ENCODE peak calls at places on chromosomes 11 and 22, in seven cellular contexts. W, H, Z, T, S, E and X are unnamed samples.

GRCh38 chr11:72773696-72774095 is 20.2 kb downstream of the STARD10 start:
- DNase-seq in Z (no peak), H (no peak), W (peak), E (no peak), T (no peak), S (no peak), X (no peak)

GRCh38 chr11:108242422-108242821 is 19.6 kb downstream of the ATM start:
- DNase-seq in W (no peak), Z (no peak), E (no peak), S (no peak), H (no peak), T (no peak), X (no peak)

GRCh38 chr11:107916671-107917241 is 11.5 kb upstream of the RAB39A start:
- DNase-seq in Z (no peak), S (no peak), H (peak), T (peak), E (no peak), W (peak), X (no peak)

GRCh38 chr11:110812334-110812733 is 100.1 kb upstream of the ARHGAP20 start:
- DNase-seq in T (no peak), W (no peak), S (no peak), E (no peak), Z (no peak), H (no peak), X (no peak)

GRCh38 chr11:19978668-19979518 is 181.4 kb downstream of the DBX1 start:
- DNase-seq in S (peak), Z (peak), T (no peak), W (peak), H (peak), E (no peak), X (peak)

GRCh38 chr22:50498322-50498861 is 9.1 kb downstream of the LMF2 start:
- DNase-seq in Z (no peak), W (peak), S (peak), H (peak), T (peak), E (no peak), X (no peak)

GRCh38 chr11:59756845-59757244 is 1.7 kb downstream of the STX3 start:
- DNase-seq in W (peak), Z (peak), H (peak), S (peak), T (no peak), E (no peak), X (no peak)

GRCh38 chr11:120248551-120249278 is 8.8 kb downstream of the POU2F3 start:
- DNase-seq in T (no peak), Z (no peak), S (peak), E (no peak), W (peak), H (peak), X (peak)

GRCh38 chr11:60763692-60764369 is 7.2 kb downstream of the MS4A15 start:
- DNase-seq in Z (no peak), S (no peak), E (no peak), T (no peak), H (no peak), W (no peak), X (no peak)

GRCh38 chr11:32555885-32556284 is 27.7 kb upstream of the EIF3M start:
- DNase-seq in S (no peak), Z (no peak), E (no peak), H (no peak), W (no peak), T (no peak), X (no peak)

GRCh38 chr11:93197383-93198220 is at the start of gene SLC36A4:
- DNase-seq in E (peak), Z (peak), T (peak), H (peak), S (peak), W (peak), X (peak)

GRCh38 chr11:128621491-128622136 is 34.3 kb upstream of the ETS1 start:
- DNase-seq in Z (no peak), H (peak), W (peak), E (peak), S (peak), T (no peak), X (peak)

GRCh38 chr11:6992026-6992425 is 28.1 kb downstream of the ZNF214 start:
- DNase-seq in E (no peak), T (no peak), W (peak), S (peak), H (no peak), Z (no peak), X (no peak)

GRCh38 chr11:65777241-65777640 is 3.5 kb downstream of the AP5B1 start:
- DNase-seq in E (no peak), W (no peak), T (no peak), Z (no peak), S (no peak), H (no peak), X (no peak)

GRCh38 chr11:96715208-96715607 is 325.4 kb downstream of the JRKL start:
- DNase-seq in E (no peak), Z (no peak), H (no peak), W (peak), S (peak), T (no peak), X (no peak)

GRCh38 chr11:124079631-124080318 is 35.5 kb upstream of the VWA5A start:
- DNase-seq in H (no peak), S (no peak), T (no peak), W (no peak), E (no peak), Z (no peak), X (no peak)

GRCh38 chr11:90448280-90448679 is 225.4 kb upstream of the CHORDC1 start:
- DNase-seq in H (no peak), E (no peak), W (no peak), S (no peak), Z (no peak), T (no peak), X (no peak)

GRCh38 chr11:134478176-134478575 is 66.1 kb upstream of the B3GAT1 start:
- DNase-seq in E (no peak), Z (no peak), T (no peak), H (no peak), W (no peak), S (no peak), X (no peak)

GRCh38 chr22:42425337-42425988 is 6.7 kb downstream of the NFAM1 start:
- DNase-seq in H (no peak), S (peak), Z (no peak), E (no peak), W (no peak), T (no peak), X (no peak)

GRCh38 chr22:35021166-35021565 is 44.8 kb upstream of the ISX start:
- DNase-seq in S (no peak), W (no peak), H (no peak), T (no peak), Z (no peak), E (no peak), X (no peak)

GRCh38 chr11:60899021-60899936 is 7.1 kb downstream of the PRPF19 start:
- DNase-seq in Z (no peak), T (peak), E (no peak), S (peak), W (peak), H (peak), X (no peak)

GRCh38 chr11:88131764-88132470 is 43.3 kb downstream of the RAB38 start:
- DNase-seq in Z (no peak), H (no peak), W (peak), S (no peak), E (no peak), T (no peak), X (no peak)

GRCh38 chr11:88357323-88358039 is 19.9 kb upstream of the CTSC start:
- DNase-seq in E (no peak), T (no peak), S (peak), Z (no peak), W (peak), H (peak), X (peak)

GRCh38 chr11:76665921-76666351 is 4.6 kb downstream of the LRRC32 start:
- DNase-seq in S (no peak), E (no peak), Z (peak), W (no peak), T (no peak), H (no peak), X (no peak)

GRCh38 chr11:64268687-64269379 is 15.6 kb downstream of the BAD start:
- DNase-seq in Z (peak), T (no peak), W (peak), S (peak), H (peak), E (peak), X (no peak)

GRCh38 chr11:100525635-100526034 is 161.5 kb upstream of the ARHGAP42 start:
- DNase-seq in Z (no peak), W (no peak), S (peak), H (peak), T (no peak), E (no peak), X (no peak)

GRCh38 chr11:79314906-79315689 is 125.7 kb downstream of the TENM4 start:
- DNase-seq in H (peak), S (peak), T (peak), E (no peak), Z (no peak), W (peak), X (no peak)

GRCh38 chr22:23218867-23219251 is 38.5 kb downstream of the BCR start:
- DNase-seq in S (no peak), T (peak), E (no peak), Z (peak), H (peak), W (no peak), X (no peak)

GRCh38 chr22:35313311-35314121 is 13.8 kb downstream of the TOM1 start:
- DNase-seq in H (no peak), Z (peak), S (peak), W (peak), T (no peak), E (peak), X (peak)

GRCh38 chr22:35684732-35685131 is 32.9 kb upstream of the APOL5 start:
- DNase-seq in W (no peak), H (no peak), S (no peak), E (no peak), T (no peak), Z (no peak), X (no peak)

GRCh38 chr11:74730601-74731260 is 495 bp downstream of the CHRDL2 start:
- DNase-seq in T (no peak), W (no peak), S (no peak), E (no peak), Z (peak), H (no peak), X (no peak)
- H3K4me3 ChIP-seq in T (no peak), W (no peak), S (no peak), E (peak), Z (no peak), H (no peak), X (peak)

GRCh38 chr11:533049-533585 is 2.3 kb downstream of the HRAS start:
- DNase-seq in Z (no peak), H (no peak), E (no peak), T (no peak), S (no peak), W (no peak), X (no peak)

GRCh38 chr11:534592-535518 is 521 bp downstream of the HRAS start:
- DNase-seq in E (no peak), S (peak), T (peak), H (peak), W (no peak), Z (peak), X (no peak)

GRCh38 chr11:534197-534591 is 1.2 kb downstream of the HRAS start:
- DNase-seq in S (no peak), Z (peak), W (no peak), T (no peak), H (no peak), E (no peak), X (no peak)

GRCh38 chr11:532512-533048 is 2.8 kb downstream of the HRAS start:
- DNase-seq in E (no peak), Z (no peak), T (no peak), W (no peak), S (no peak), H (no peak), X (no peak)

GRCh38 chr11:533586-534196 is 1.7 kb downstream of the HRAS start:
- DNase-seq in Z (peak), H (no peak), S (no peak), E (no peak), T (no peak), W (no peak), X (no peak)
- H3K4me3 ChIP-seq in Z (peak), H (no peak), S (peak), E (peak), T (no peak), W (no peak), X (peak)

GRCh38 chr11:75428989-75429640 is 3.9 kb downstream of the KLHL35 start:
- DNase-seq in Z (no peak), H (no peak), T (no peak), W (no peak), S (no peak), E (peak), X (no peak)
- H3K4me3 ChIP-seq in Z (no peak), H (peak), T (no peak), W (no peak), S (no peak), E (peak), X (no peak)

GRCh38 chr11:50174189-50174588 is 141.5 kb downstream of the OR4C45 start:
- DNase-seq in H (no peak), S (peak), W (peak), T (no peak), Z (no peak), E (no peak), X (peak)
- H3K4me3 ChIP-seq in H (no peak), S (no peak), W (no peak), T (no peak), Z (no peak), E (no peak), X (no peak)

GRCh38 chr22:39242809-39243442 is 1.9 kb downstream of the PDGFB start:
- DNase-seq in T (no peak), E (no peak), W (no peak), H (no peak), S (no peak), Z (no peak), X (no peak)

GRCh38 chr22:39239561-39240423 is 5.0 kb downstream of the PDGFB start:
- DNase-seq in T (no peak), W (no peak), S (peak), H (no peak), E (peak), Z (peak), X (no peak)

GRCh38 chr22:39242389-39242808 is 2.4 kb downstream of the PDGFB start:
- DNase-seq in H (no peak), W (no peak), E (no peak), Z (no peak), S (no peak), T (no peak), X (no peak)

GRCh38 chr22:39241632-39242388 is 3.0 kb downstream of the PDGFB start:
- DNase-seq in S (no peak), Z (no peak), W (no peak), T (no peak), H (no peak), E (no peak), X (no peak)

DNA sequence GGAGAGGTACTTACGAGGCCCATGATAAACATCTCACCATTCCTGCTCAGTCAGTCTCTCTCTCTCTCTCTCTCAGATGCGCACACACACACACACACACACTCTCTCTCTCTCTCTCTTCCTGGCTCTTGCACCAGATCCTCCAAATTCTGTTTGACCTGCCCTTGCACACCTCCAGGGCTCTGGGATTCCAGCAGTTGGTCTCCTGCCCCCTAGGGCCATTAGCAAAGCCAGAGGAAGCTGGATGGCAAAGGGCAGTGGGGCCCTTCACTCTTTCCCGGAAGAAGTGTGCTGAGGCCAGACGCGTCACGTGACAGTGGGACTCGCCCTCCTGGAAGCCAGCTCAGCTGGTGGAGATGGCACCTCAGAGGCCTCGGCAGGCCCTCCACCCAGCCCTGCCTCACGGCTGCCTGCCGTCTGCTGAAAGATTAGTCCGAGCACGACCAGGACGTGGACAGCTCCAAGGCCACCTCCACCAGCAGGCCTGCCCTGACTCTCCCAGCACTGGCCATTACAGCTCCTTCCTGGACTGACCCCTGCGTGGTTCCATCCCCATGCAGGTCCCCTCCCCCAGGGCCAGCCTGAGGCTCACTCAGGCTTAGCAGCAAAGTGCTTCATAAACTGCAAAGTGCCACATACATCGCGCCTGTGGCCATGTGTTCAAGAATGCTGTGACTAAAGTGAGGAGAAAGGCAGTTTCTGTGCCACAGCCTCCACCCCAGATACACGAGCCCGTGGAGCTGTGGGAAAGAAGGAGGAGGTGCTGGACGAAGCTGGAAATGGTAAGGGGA is 3.7 kb downstream of the PDGFB start:
- DNase-seq in W (no peak), H (no peak), E (peak), S (peak), T (no peak), Z (peak), X (no peak)
- H3K4me3 ChIP-seq in W (no peak), H (no peak), E (peak), S (no peak), T (no peak), Z (peak), X (no peak)

GRCh38 chr11:18524248-18524647 is 2.5 kb downstream of the TSG101 start:
- DNase-seq in W (no peak), E (no peak), S (no peak), Z (no peak), H (no peak), T (no peak), X (no peak)

GRCh38 chr11:18523079-18523478 is 3.7 kb downstream of the TSG101 start:
- DNase-seq in E (no peak), T (no peak), Z (no peak), H (no peak), W (no peak), S (peak), X (no peak)

GRCh38 chr11:18526521-18527296 is at the start of gene TSG101:
- DNase-seq in T (peak), E (peak), Z (peak), W (peak), H (peak), S (peak), X (peak)

GRCh38 chr11:18526130-18526520 is 617 bp downstream of the TSG101 start:
- DNase-seq in Z (no peak), S (no peak), W (no peak), E (no peak), T (no peak), H (no peak), X (no peak)

DNA sequence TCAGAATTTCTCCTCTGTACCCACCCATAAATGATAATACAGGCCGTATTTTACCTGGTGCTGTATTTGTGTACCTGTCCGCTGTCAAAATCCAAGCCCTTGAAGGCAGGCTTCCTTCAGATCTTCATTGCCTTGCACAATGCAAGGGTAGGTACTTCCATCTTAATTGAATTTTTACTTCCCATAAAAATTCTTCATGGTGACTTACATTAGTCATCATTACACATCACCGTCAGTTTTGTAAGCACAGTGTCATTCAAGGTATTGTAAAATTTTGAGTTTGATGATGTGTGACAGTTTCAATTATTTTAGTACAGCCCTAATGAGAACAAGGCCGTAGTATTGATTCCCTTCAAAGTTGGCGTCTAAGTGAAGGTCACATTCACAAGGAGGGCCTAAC is 770 bp upstream of the TSG101 start:
- DNase-seq in W (peak), S (peak), E (no peak), Z (no peak), H (peak), T (no peak), X (no peak)
- H3K4me3 ChIP-seq in W (peak), S (peak), E (peak), Z (peak), H (peak), T (peak), X (peak)

DNA sequence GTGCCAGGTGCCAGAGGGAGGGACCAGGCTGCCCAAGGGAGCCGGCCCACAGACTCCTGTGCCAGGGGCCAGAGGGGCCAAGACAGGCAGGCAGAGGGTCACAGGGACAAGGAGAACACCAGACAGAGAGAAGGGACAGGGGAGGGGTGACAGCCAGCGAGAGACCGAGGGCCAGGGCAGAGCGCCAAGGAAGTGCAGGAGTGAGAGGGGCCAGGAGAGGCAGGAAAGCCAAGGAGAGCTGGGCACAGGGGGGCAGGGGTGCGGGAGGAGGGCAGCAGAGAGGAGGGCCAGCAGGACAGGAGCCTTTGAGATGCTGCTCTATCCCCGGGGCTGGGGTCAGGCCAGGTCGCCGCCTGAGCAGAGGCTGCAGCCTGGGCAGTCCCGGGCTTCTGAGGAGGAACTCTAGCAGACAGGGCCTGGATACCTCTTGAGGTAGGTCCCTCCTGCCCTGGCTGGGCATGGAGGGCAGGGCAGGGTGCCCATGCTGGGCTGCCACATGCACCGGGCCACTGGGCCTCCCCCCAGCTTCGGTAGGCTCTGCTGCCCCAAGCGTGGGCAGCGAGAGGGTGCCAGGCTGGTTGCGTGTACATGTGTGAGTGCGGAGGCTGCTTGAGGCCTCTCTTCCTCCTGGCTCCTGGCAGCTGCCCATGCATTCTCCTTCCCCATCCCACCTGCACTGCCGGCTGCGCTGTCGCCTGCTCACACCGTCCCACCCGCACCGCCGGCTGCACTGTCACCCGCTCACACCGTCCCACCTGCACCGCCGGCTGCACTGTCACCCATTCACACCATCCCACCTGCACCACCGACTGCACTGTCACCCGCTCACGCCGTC is 12.2 kb downstream of the LSP1 start:
- DNase-seq in H (no peak), S (no peak), T (no peak), E (peak), W (no peak), Z (no peak), X (no peak)
- H3K4me3 ChIP-seq in H (no peak), S (no peak), T (no peak), E (peak), W (no peak), Z (no peak), X (no peak)

GRCh38 chr11:369336-370018 is at the start of gene B4GALNT4:
- DNase-seq in E (peak), H (no peak), S (no peak), T (no peak), Z (no peak), W (no peak), X (no peak)
- H3K4me3 ChIP-seq in E (peak), H (no peak), S (peak), T (no peak), Z (no peak), W (no peak), X (peak)

GRCh38 chr22:46587492-46588278 is 32.5 kb upstream of the GRAMD4 start:
- DNase-seq in S (no peak), W (no peak), H (no peak), T (no peak), E (no peak), Z (peak), X (no peak)

GRCh38 chr22:46586531-46587011 is 33.6 kb upstream of the GRAMD4 start:
- DNase-seq in H (no peak), W (no peak), Z (no peak), E (no peak), T (no peak), S (no peak), X (no peak)

GRCh38 chr22:46586123-46586519 is 34.1 kb upstream of the GRAMD4 start:
- DNase-seq in Z (no peak), T (no peak), S (no peak), H (no peak), W (no peak), E (no peak), X (no peak)

GRCh38 chr22:46588279-46589140 is 31.7 kb upstream of the GRAMD4 start:
- DNase-seq in S (no peak), W (no peak), T (no peak), H (no peak), Z (no peak), E (no peak), X (no peak)

GRCh38 chr22:46587067-46587471 is 33.1 kb upstream of the GRAMD4 start:
- DNase-seq in Z (no peak), H (no peak), E (no peak), S (no peak), T (no peak), W (no peak), X (no peak)
- H3K4me3 ChIP-seq in Z (no peak), H (no peak), E (no peak), S (no peak), T (no peak), W (no peak), X (no peak)